ENCODE peak calls at places on chromosome 19, in eight cellular contexts. B is DND-41; X is effector memory CD4-positive, alpha-beta T cell; J is tibial artery; O is upper lobe of right lung; R is MM.1S; K is breast epithelium; I is right lobe of liver. S is an unnamed sample.

GRCh38 chr19:7450243-7451223 is 38.3 kb downstream of the PEX11G start:
- DNase-seq in B (no peak), X (no peak), J (no peak), O (no peak), R (peak; percentile 64), K (no peak), I (no peak), S (no peak)

GRCh38 chr19:34766386-34766785 is 6.6 kb downstream of the ZNF599 start:
- DNase-seq in B (no peak), X (no peak), J (no peak), O (no peak), R (no peak), K (no peak), I (no peak), S (no peak)

GRCh38 chr19:371501-372160 is 27.0 kb upstream of the MIER2 start:
- DNase-seq in B (no peak), X (no peak), J (no peak), O (no peak), R (peak; percentile 18), K (no peak), I (no peak), S (no peak)

GRCh38 chr19:36008336-36008978 is at the start of gene SYNE4:
- DNase-seq in B (no peak), X (no peak), J (no peak), O (peak; percentile 87), R (no peak), K (peak; percentile 84), I (peak; percentile 85), S (no peak)

GRCh38 chr19:33814181-33815165 is 17.8 kb downstream of the KCTD15 start:
- DNase-seq in B (no peak), X (no peak), J (peak; percentile 2), O (peak; percentile 29), R (no peak), K (peak; percentile 20), I (no peak), S (no peak)

GRCh38 chr19:50926144-50926543 is 14.9 kb upstream of the KLK4 start:
- DNase-seq in B (no peak), X (no peak), J (no peak), O (no peak), R (no peak), K (no peak), I (no peak), S (no peak)

GRCh38 chr19:45769821-45770191 is 754 bp upstream of the SIX5 start:
- DNase-seq in B (no peak), X (no peak), J (peak; percentile 54), O (no peak), R (peak; percentile 44), K (no peak), I (peak; percentile 64), S (peak; percentile 48)

GRCh38 chr19:3186377-3186688 is 603 bp downstream of the NCLN start:
- DNase-seq in B (peak; percentile 26), X (no peak), J (no peak), O (peak; percentile 76), R (no peak), K (no peak), I (no peak), S (no peak)

GRCh38 chr19:29890392-29890791 is 51.6 kb upstream of the URI1 start:
- DNase-seq in B (no peak), X (no peak), J (no peak), O (no peak), R (no peak), K (no peak), I (no peak), S (no peak)

GRCh38 chr19:15860522-15860921 is 37.4 kb downstream of the CYP4F2 start:
- DNase-seq in B (no peak), X (no peak), J (no peak), O (no peak), R (no peak), K (no peak), I (no peak), S (no peak)

GRCh38 chr19:36939153-36939552 is 23.0 kb downstream of the ZNF568 start:
- DNase-seq in B (no peak), X (no peak), J (no peak), O (no peak), R (no peak), K (no peak), I (no peak), S (no peak)

GRCh38 chr19:1529430-1529816 is 5.5 kb downstream of the PLK5 start:
- DNase-seq in B (no peak), X (no peak), J (no peak), O (no peak), R (no peak), K (no peak), I (no peak), S (no peak)

GRCh38 chr19:1531587-1531986 is 7.7 kb downstream of the PLK5 start:
- DNase-seq in B (no peak), X (no peak), J (no peak), O (no peak), R (no peak), K (no peak), I (no peak), S (no peak)

GRCh38 chr19:1534972-1535371 is 11.1 kb downstream of the PLK5 start:
- DNase-seq in B (no peak), X (no peak), J (no peak), O (no peak), R (no peak), K (no peak), I (no peak), S (no peak)

GRCh38 chr19:1533510-1534150 is 9.8 kb downstream of the PLK5 start:
- DNase-seq in B (no peak), X (no peak), J (no peak), O (no peak), R (no peak), K (no peak), I (no peak), S (no peak)

DNA sequence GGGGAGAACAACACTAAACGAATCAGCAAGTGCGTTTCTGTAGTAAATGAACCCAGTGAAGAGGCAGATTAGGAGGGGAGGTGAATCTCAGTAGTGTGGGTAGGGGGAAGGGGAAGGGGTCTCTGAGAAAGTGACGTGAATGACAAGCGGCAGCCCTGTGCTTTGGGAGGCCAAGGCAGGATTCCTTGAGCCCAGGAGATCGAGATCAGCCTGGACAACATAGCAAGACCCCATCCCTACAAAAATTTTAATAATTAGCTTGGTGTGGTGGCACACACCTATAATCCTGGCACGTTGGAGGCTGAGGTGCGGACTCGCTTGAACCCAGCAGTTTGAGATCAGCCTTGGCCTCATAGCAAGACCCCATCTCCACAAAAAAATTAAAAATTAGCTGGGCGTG is 8.1 kb downstream of the PLK5 start:
- DNase-seq in B (no peak), X (no peak), J (no peak), O (no peak), R (no peak), K (no peak), I (no peak), S (no peak)
- H3K4me3 ChIP-seq in B (no peak overlapping the region), X (no peak overlapping the region), J (no peak overlapping the region), O (no peak overlapping the region), R (no peak overlapping the region), K (no peak overlapping the region), I (no peak overlapping the region), S (no peak overlapping the region)

DNA sequence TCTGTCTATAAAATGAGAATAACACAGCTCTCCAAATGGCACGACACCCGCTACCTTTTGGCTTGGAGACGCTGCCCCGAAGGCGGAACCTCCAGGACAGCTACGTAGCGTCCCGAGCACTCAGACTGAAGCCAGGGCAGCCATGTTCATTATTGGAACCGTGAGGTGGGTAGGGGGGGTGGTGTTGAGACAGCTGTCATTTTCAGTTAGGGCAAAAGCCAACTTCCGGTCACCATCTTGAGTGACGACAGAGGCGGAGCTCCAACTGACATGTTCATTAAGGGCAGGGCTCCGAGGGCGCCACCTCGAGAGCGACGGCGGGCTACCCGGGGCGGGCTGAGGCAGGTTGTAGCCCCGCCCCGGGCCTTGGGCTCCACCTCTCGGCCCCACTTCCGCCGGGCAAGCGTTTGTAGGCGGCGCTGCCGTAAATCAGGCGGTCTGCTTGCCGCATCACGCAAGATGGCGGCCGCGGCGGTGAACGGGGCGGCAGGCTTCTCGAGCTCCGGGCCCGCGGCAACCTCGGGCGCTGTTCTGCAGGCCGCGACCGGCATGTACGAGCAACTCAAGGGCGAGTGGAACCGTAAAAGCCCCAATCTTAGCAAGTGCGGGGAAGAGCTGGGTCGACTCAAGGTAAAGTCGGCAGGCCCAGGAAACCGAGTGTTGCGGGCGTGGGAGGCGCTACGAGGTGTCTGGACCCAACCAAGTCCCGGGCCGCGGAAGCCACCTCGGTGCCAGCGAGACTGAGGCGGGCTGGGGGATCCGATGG is at the start of gene PSMD8:
- DNase-seq in B (peak; percentile 99), X (peak; percentile 97), J (peak; percentile 100), O (peak; percentile 100), R (peak; percentile 99), K (peak; percentile 99), I (peak; percentile 99), S (peak; percentile 100)
- H3K27ac ChIP-seq in B (peak within 1 kb of the TSS; percentile 90), X (peak within 1 kb of the TSS; percentile 86), J (peak within 1 kb of the TSS; percentile 91), O (peak within 1 kb of the TSS; percentile 89), R (peak within 1 kb of the TSS; percentile 55), K (peak within 1 kb of the TSS; percentile 92), I (peak within 1 kb of the TSS; percentile 78), S (peak within 1 kb of the TSS; percentile 90)

GRCh38 chr19:12783226-12783848 is 7.9 kb upstream of the JUNB start:
- DNase-seq in B (peak; percentile 86), X (no peak), J (no peak), O (no peak), R (no peak), K (no peak), I (no peak), S (no peak)
- H3K4me3 ChIP-seq in B (peak overlapping the region; percentile 77), X (peak overlapping the region; percentile 45), J (peak overlapping the region; percentile 64), O (peak overlapping the region; percentile 56), R (no peak overlapping the region), K (peak overlapping the region; percentile 65), I (peak overlapping the region; percentile 56), S (peak overlapping the region; percentile 35)

DNA sequence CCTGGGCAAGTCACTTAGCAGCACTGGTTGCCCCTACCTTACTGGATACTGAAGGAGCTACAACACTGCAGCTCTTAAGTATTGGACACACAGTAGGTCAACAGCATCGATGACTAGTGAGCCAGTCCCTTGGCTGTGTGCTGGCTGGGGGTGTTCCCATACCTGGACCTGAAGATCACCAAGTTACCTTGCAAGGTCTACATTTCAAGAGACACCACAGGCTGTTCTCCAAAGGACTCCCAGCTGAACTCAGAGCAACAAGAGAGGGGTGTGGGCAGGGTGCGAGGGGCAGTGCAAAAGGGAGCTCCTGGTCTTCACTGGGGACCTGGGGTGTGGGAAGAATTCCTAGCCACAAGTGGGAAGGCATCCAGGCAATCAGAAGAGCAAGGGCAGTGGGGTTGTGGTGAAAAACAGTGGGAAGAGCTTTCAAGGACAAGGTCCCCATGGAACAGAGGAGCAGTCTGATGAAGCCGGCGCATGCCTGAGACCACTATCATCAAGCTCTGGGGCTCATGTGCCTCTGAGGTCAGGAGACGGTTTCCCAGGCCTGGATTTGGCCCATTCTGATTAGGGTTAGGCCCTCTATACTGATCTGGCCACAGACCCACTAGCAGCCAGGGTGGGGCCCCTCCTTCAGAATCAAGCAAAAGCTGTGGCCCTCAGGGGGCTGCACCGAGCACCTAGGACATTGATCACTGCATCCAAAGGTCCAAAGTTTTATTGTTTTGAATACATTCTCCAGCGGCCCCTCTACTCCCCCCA is 4.6 kb upstream of the GSK3A start:
- DNase-seq in B (no peak), X (no peak), J (no peak), O (no peak), R (no peak), K (no peak), I (no peak), S (no peak)
- H3K27ac ChIP-seq in B (no peak overlapping the region), X (no peak overlapping the region), J (peak overlapping the region; percentile 94), O (no peak overlapping the region), R (no peak overlapping the region), K (peak overlapping the region; percentile 100), I (no peak overlapping the region), S (no peak overlapping the region)

S was measured in CD4-positive, CD25-positive, alpha-beta regulatory T cell.